ENCODE peak calls at places on chromosomes 12 and 14, in seven cellular contexts. K, C, I, P, W, D and F are unnamed samples.

GRCh38 chr12:57276935-57277563 is 26.1 kb upstream of the STAC3 start:
- DNase-seq in K (peak; percentile 75), C (no peak), I (no peak), D (no peak), W (no peak), P (no peak), F (no peak)

GRCh38 chr12:111430418-111431353 is 25.0 kb downstream of the SH2B3 start:
- DNase-seq in W (peak; percentile 82), I (peak; percentile 58), P (no peak), C (peak; percentile 68), D (no peak), K (no peak), F (peak; percentile 64)

GRCh38 chr12:119683816-119684215 is 15.9 kb downstream of the PRKAB1 start:
- DNase-seq in P (no peak), K (no peak), I (no peak), D (no peak), C (no peak), W (no peak), F (no peak)

GRCh38 chr12:49512541-49512940 is 26.3 kb upstream of the KCNH3 start:
- DNase-seq in C (no peak), D (no peak), W (no peak), I (no peak), K (no peak), P (no peak), F (no peak)

GRCh38 chr12:55515696-55516095 is 23.5 kb downstream of the OR6C68 start:
- DNase-seq in K (peak; percentile 33), P (no peak), W (no peak), C (no peak), D (no peak), I (no peak), F (no peak)

GRCh38 chr12:103821773-103822172 is 19.3 kb downstream of the NT5DC3 start:
- DNase-seq in K (no peak), I (no peak), D (no peak), P (no peak), W (no peak), C (no peak), F (no peak)

GRCh38 chr14:96090441-96091148 is 51.4 kb downstream of the C14orf132 start:
- DNase-seq in P (no peak), C (no peak), I (no peak), D (no peak), W (no peak), K (no peak), F (no peak)

GRCh38 chr12:131091413-131091975 is 137.8 kb downstream of the ADGRD1 start:
- DNase-seq in D (no peak), W (no peak), P (no peak), C (peak; percentile 73), I (no peak), K (no peak), F (peak; percentile 78)

GRCh38 chr14:105853907-105854599 is 327.7 kb downstream of the TMEM121 start:
- DNase-seq in K (no peak), P (no peak), I (no peak), C (no peak), D (no peak), W (peak; percentile 11), F (no peak)

GRCh38 chr14:104370256-104370870 is 209.2 kb upstream of the C14orf180 start:
- DNase-seq in C (no peak), K (peak; percentile 74), W (no peak), I (no peak), D (no peak), P (no peak), F (no peak)

GRCh38 chr12:68565391-68565903 is 45.3 kb upstream of the RAP1B start:
- DNase-seq in W (no peak), I (no peak), D (peak; percentile 98), C (no peak), K (no peak), P (no peak), F (no peak)

GRCh38 chr14:46048127-46048526 is 603.5 kb downstream of the RPL10L start:
- DNase-seq in P (no peak), C (peak; percentile 2), W (no peak), D (no peak), K (peak; percentile 88), I (no peak), F (no peak)

GRCh38 chr12:32828552-32828951 is 68.0 kb downstream of the PKP2 start:
- DNase-seq in W (no peak), K (no peak), C (no peak), I (no peak), P (no peak), D (no peak), F (no peak)

GRCh38 chr12:5258498-5258897 is 173.4 kb upstream of the NTF3 start:
- DNase-seq in W (no peak), P (no peak), I (no peak), K (no peak), D (peak; percentile 97), C (no peak), F (no peak)

GRCh38 chr12:6372403-6373003 is 2.9 kb downstream of the SCNN1A start:
- DNase-seq in P (no peak), I (no peak), K (peak; percentile 29), D (peak; percentile 62), W (no peak), C (no peak), F (no peak)

GRCh38 chr12:79834712-79835376 is 100.1 kb downstream of the PPP1R12A start:
- DNase-seq in P (no peak), D (no peak), I (no peak), K (no peak), C (no peak), W (no peak), F (no peak)

GRCh38 chr12:2647186-2647585 is 147.6 kb upstream of the FKBP4 start:
- DNase-seq in P (no peak), C (no peak), K (no peak), I (no peak), D (no peak), W (no peak), F (no peak)

GRCh38 chr14:87524011-87524410 is 469.0 kb downstream of the GALC start:
- DNase-seq in I (no peak), W (no peak), C (no peak), D (no peak), P (no peak), K (no peak), F (no peak)

GRCh38 chr14:41960316-41960715 is 353.6 kb downstream of the LRFN5 start:
- DNase-seq in D (no peak), C (no peak), P (no peak), W (no peak), I (no peak), K (no peak), F (no peak)

GRCh38 chr12:130457215-130457614 is 119.5 kb downstream of the PIWIL1 start:
- DNase-seq in C (no peak), W (no peak), I (no peak), K (no peak), P (no peak), D (no peak), F (no peak)

GRCh38 chr14:24063263-24063836 is 8.0 kb upstream of the CPNE6 start:
- DNase-seq in C (no peak), D (no peak), K (no peak), P (no peak), W (no peak), I (no peak), F (no peak)

GRCh38 chr14:56378474-56378873 is 201.1 kb upstream of the TMEM260 start:
- DNase-seq in K (no peak), D (peak; percentile 60), W (no peak), I (no peak), C (no peak), P (no peak), F (no peak)

DNA sequence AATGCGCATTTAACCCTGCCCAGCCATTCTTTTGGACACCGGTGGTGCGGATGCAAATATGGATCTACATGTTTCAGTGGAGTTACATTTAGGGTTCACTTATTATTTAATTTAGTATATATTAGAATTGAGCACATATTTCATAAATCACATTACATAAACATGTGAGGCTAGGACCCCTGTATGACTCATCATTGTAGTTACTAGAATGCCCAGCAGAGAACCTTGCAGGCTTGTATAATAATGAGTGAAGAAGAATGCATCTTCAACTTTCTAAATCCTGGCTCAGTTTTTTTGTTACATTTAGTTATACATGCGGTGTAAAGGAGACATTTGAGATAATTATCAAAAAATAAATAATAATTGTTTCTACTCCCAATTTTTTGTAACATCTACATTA is 369.0 kb downstream of the ATP23 start:
- DNase-seq in D (no peak), W (no peak), I (no peak), K (no peak), C (no peak), P (no peak), F (no peak)
- TF ChIP-seq CTCF in D (no peak), W (no peak), I (no peak), K (no peak), C (no peak), P (no peak), F (no peak)

GRCh38 chr14:30191639-30192279 is 264.1 kb upstream of the PRKD1 start:
- DNase-seq in K (no peak), I (no peak), P (no peak), D (no peak), W (no peak), C (no peak), F (no peak)

GRCh38 chr14:30180219-30180618 is 252.6 kb upstream of the PRKD1 start:
- DNase-seq in K (no peak), W (no peak), I (no peak), C (no peak), D (no peak), P (no peak), F (no peak)

DNA sequence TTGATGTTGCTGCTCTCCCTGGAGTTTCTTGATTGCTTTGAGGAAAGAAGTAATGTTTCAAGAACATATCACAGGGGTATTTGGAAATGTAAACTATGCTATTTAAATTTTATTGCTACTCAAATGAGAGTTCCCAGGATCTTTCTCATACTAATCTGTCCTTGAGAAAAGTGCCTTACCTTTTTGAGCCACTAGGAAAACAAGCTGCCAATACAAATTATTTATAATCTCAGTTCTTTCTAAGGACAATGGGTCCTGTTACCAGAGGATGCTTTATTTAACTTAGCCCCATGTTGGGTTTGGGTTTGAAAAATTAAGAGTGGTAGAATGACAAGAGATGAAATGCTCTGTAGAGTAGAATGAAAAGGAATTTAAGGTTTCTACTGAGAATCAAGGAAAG is 258.2 kb upstream of the PRKD1 start:
- DNase-seq in D (no peak), K (peak; percentile 40), W (no peak), C (no peak), P (no peak), I (no peak), F (no peak)
- TF ChIP-seq CTCF in D (peak; percentile 9), K (peak; percentile 57), W (no peak), C (no peak), P (peak; percentile 63), I (no peak), F (no peak)

DNA sequence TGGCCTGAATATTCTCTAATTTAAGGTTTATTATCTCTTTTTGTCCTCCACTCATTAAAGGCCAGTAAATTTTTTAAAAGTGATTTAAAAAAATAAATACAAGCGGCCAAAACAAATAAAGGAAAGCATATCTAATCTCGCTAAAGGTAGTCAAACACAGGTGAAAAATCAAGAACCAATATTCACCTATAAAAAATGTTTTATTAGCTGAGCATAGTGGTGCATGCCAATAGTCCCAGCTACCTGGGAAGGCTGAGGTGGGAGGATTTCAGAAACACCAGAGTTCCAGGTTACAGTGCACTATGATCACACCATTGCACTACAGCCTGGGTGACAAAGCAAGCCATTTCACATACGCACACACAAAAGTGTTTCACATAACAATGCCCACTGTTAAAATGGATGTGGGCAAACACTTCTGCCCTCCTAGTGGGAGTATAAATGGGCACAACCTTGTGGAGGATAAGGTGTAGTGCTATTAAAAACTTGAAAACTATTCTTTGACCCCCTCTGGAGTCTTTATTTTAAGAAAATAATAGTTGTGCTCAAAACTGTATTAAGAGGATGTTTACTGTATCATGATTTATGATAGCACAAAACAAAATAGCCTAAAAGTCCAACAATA is 32.7 kb upstream of the NAP1L1 start:
- DNase-seq in K (peak; percentile 12), D (no peak), I (no peak), P (no peak), C (no peak), W (no peak), F (no peak)
- TF ChIP-seq CTCF in K (peak; percentile 35), D (no peak), I (no peak), P (peak; percentile 27), C (no peak), W (no peak), F (no peak)

GRCh38 chr12:25583545-25583944 is 30.5 kb upstream of the LMNTD1 start:
- DNase-seq in W (no peak), D (no peak), K (peak; percentile 32), P (no peak), I (no peak), C (no peak), F (no peak)
- TF ChIP-seq CTCF in W (no peak), D (no peak), K (peak; percentile 45), P (no peak), I (no peak), C (no peak), F (no peak)